ENCODE peak calls at places on chromosomes 2 and 18, in nine cellular contexts. R is psoas muscle, I is left ventricle myocardium inferior, H is PC-3, A is adrenal gland, T is SK-N-SH, U is right atrium auricular region, L is cardiac muscle cell, B is mammary epithelial cell. X is an unnamed sample. For H3K4me1, the result is how much of the 10 kb centered on the place peaks cover.

GRCh38 chr2:236042087-236042486 is 126.1 kb downstream of the GBX2 start:
- DNase-seq in I (no peak), T (no peak), A (no peak), H (no peak), R (no peak), B (no peak), L (no peak), U (no peak), X (no peak)

GRCh38 chr2:109377976-109378375 is 235.8 kb downstream of the SEPTIN10 start:
- DNase-seq in T (no peak), A (no peak), U (peak), R (peak), I (no peak), L (no peak), B (no peak), H (no peak), X (no peak)

GRCh38 chr2:167783266-167784070 is 463.9 kb downstream of the STK39 start:
- DNase-seq in L (peak), R (peak), U (no peak), T (peak), A (no peak), I (no peak), B (peak), H (no peak), X (no peak)

GRCh38 chr2:174711206-174711605 is 53.1 kb downstream of the CHRNA1 start:
- DNase-seq in H (no peak), R (no peak), A (no peak), I (no peak), U (no peak), T (peak), L (no peak), B (no peak), X (no peak)

GRCh38 chr2:212686285-212686895 is 147.8 kb upstream of the ERBB4 start:
- DNase-seq in U (peak), T (peak), L (peak), I (peak), H (peak), A (peak), B (peak), R (peak), X (peak)

GRCh38 chr18:13614701-13615288 is 111.6 kb downstream of the FAM210A start:
- DNase-seq in B (no peak), I (no peak), H (no peak), L (no peak), A (no peak), T (no peak), U (peak), R (peak), X (peak)

GRCh38 chr2:19508-19907 is 26.8 kb downstream of the FAM110C start:
- DNase-seq in H (no peak), B (no peak), R (no peak), A (no peak), U (no peak), T (no peak), I (no peak), L (no peak), X (no peak)

GRCh38 chr18:48843162-48843561 is 107.6 kb downstream of the SMAD7 start:
- DNase-seq in R (peak), A (no peak), L (no peak), B (no peak), I (no peak), U (no peak), H (no peak), T (no peak), X (no peak)

GRCh38 chr2:138115664-138116063 is 151.4 kb downstream of the HNMT start:
- DNase-seq in I (no peak), B (peak), H (peak), T (no peak), U (no peak), L (no peak), R (no peak), A (no peak), X (peak)

GRCh38 chr2:177883177-177883576 is 189.4 kb downstream of the PDE11A start:
- DNase-seq in L (no peak), B (no peak), A (no peak), U (no peak), T (no peak), H (no peak), R (no peak), I (no peak), X (no peak)

GRCh38 chr2:17441055-17441771 is 77.0 kb downstream of the RAD51AP2 start:
- DNase-seq in U (no peak), T (no peak), H (no peak), I (no peak), B (no peak), R (no peak), L (no peak), A (no peak), X (no peak)

GRCh38 chr2:17753803-17754663 is at the start of the genes GEN1 and SMC6:
- DNase-seq in R (peak), A (peak), T (peak), B (peak), L (peak), U (peak), I (peak), H (peak), X (peak)

GRCh38 chr18:37566479-37567060 is 972 bp upstream of the CELF4 start:
- DNase-seq in R (no peak), A (no peak), T (peak), H (no peak), U (no peak), I (no peak), B (no peak), L (peak), X (peak)

GRCh38 chr2:127516031-127516430 is 10.3 kb downstream of the IWS1 start:
- DNase-seq in L (no peak), H (no peak), R (peak), I (peak), B (peak), T (no peak), A (no peak), U (peak), X (no peak)

GRCh38 chr18:74996055-74996454 is 212.9 kb downstream of the PTGR3 start:
- DNase-seq in U (no peak), B (no peak), H (no peak), L (no peak), T (no peak), R (no peak), A (no peak), I (no peak), X (peak)

GRCh38 chr18:63216497-63216896 is 103.1 kb downstream of the BCL2 start:
- DNase-seq in A (no peak), U (no peak), H (no peak), R (no peak), L (no peak), T (no peak), B (no peak), I (no peak), X (no peak)

GRCh38 chr18:41922171-41922570 is 32.9 kb upstream of the PIK3C3 start:
- DNase-seq in B (no peak), A (no peak), H (no peak), I (no peak), L (no peak), U (no peak), T (no peak), R (no peak), X (no peak)

GRCh38 chr2:31429759-31430438 is 15.4 kb upstream of the XDH start:
- DNase-seq in T (no peak), H (peak), I (no peak), B (peak), A (no peak), U (no peak), R (no peak), L (no peak), X (no peak)

GRCh38 chr18:8359076-8359475 is 250.2 kb upstream of the RAB12 start:
- DNase-seq in L (no peak), U (no peak), I (no peak), H (no peak), T (no peak), B (no peak), R (no peak), A (no peak), X (no peak)

GRCh38 chr2:206211657-206212255 is 52.1 kb downstream of the EEF1B2 start:
- DNase-seq in R (no peak), L (no peak), U (no peak), A (peak), T (no peak), I (no peak), H (peak), B (peak), X (no peak)

GRCh38 chr18:22441638-22442037 is 23.9 kb upstream of the CTAGE1 start:
- DNase-seq in H (no peak), T (no peak), L (no peak), I (no peak), U (no peak), A (no peak), R (no peak), B (no peak), X (no peak)

GRCh38 chr2:207459990-207460757 is 69.6 kb upstream of the CREB1 start:
- DNase-seq in U (no peak), H (no peak), T (no peak), I (no peak), A (no peak), R (no peak), L (no peak), B (no peak), X (no peak)

GRCh38 chr2:187544371-187545080 is 9.7 kb downstream of the TFPI start:
- DNase-seq in U (peak), H (peak), B (no peak), T (no peak), L (no peak), I (no peak), A (no peak), R (peak), X (no peak)

GRCh38 chr2:164515746-164516145 is 105.5 kb downstream of the GRB14 start:
- DNase-seq in A (no peak), B (no peak), I (no peak), L (no peak), R (no peak), T (no peak), U (no peak), H (no peak), X (no peak)

GRCh38 chr2:136693966-136694365 is 71.4 kb upstream of the THSD7B start:
- DNase-seq in A (no peak), U (no peak), L (no peak), R (no peak), H (no peak), T (peak), B (no peak), I (no peak), X (no peak)

GRCh38 chr2:96831679-96832078 is 12.1 kb downstream of the ANKRD23 start:
- DNase-seq in A (peak), H (no peak), L (no peak), I (no peak), B (no peak), U (no peak), T (no peak), R (no peak), X (no peak)

GRCh38 chr2:12469053-12469625 is 247.6 kb upstream of the TRIB2 start:
- DNase-seq in B (no peak), L (no peak), R (no peak), H (no peak), U (no peak), I (no peak), A (no peak), T (no peak), X (no peak)

GRCh38 chr2:176493221-176493825 is 224.1 kb downstream of the MTX2 start:
- DNase-seq in L (no peak), R (no peak), I (no peak), U (no peak), B (no peak), T (no peak), H (no peak), A (no peak), X (peak)

GRCh38 chr18:21179590-21180220 is 62.3 kb upstream of the GREB1L start:
- DNase-seq in B (peak), H (peak), R (no peak), I (no peak), L (peak), A (peak), T (peak), U (no peak), X (peak)

GRCh38 chr2:230906471-230907230 is 18.4 kb downstream of the GPR55 start:
- DNase-seq in L (peak), B (no peak), H (no peak), I (no peak), T (no peak), U (no peak), R (no peak), A (no peak), X (no peak)

GRCh38 chr2:54728669-54729120 is 5.2 kb downstream of the EML6 start:
- DNase-seq in B (peak), T (no peak), I (no peak), A (peak), R (no peak), L (no peak), H (peak), U (no peak), X (no peak)

GRCh38 chr2:31205613-31206012 is 11.7 kb downstream of the CAPN14 start:
- DNase-seq in L (no peak), H (no peak), I (no peak), A (no peak), R (no peak), U (no peak), T (no peak), B (no peak), X (no peak)

GRCh38 chr18:45291616-45292612 is 323.4 kb upstream of the SLC14A2 start:
- DNase-seq in R (no peak), T (peak), U (no peak), L (no peak), H (no peak), B (peak), I (no peak), A (no peak), X (peak)

GRCh38 chr2:40095003-40095402 is 315.9 kb upstream of the THUMPD2 start:
- DNase-seq in B (peak), T (no peak), A (no peak), R (no peak), L (no peak), I (no peak), U (no peak), H (peak), X (peak)

DNA sequence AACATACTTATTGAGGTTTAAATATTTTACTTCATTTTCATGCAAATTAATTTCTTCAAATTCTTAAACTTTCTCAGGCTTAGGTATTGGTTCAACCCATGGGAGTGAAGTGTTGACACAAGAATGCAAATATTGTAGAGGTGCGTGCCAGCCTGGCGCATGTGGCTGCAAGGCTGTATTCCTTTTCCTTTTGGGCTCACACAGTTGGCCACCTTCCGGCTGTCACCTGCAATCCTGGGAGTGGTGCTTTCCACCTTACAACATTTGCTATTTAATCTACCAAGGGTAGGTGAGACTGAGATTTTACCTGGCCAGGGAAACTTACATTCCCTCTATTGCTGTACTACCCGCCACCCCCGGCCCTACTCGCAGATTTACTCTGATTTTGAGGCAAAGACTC is 141.1 kb downstream of the DCC start:
- DNase-seq in U (no peak), R (no peak), T (no peak), B (no peak), A (no peak), H (no peak), L (no peak), I (no peak), X (no peak)
- H3K4me1 ChIP-seq in U (under half), R (under half), T (under half), B (under half), A (under half), H (under half), L (under half), I (under half), X (under half)

GRCh38 chr2:115168457-115168856 is 726.0 kb downstream of the DPP10 start:
- DNase-seq in L (no peak), B (no peak), R (no peak), H (no peak), T (no peak), A (no peak), I (no peak), U (no peak), X (no peak)

GRCh38 chr2:115162454-115163293 is 720.2 kb downstream of the DPP10 start:
- DNase-seq in I (no peak), U (no peak), L (peak), T (peak), A (peak), B (no peak), H (no peak), R (peak), X (no peak)

GRCh38 chr2:115163572-115163971 is 721.1 kb downstream of the DPP10 start:
- DNase-seq in R (no peak), L (no peak), A (no peak), B (no peak), U (no peak), H (no peak), I (no peak), T (peak), X (no peak)

GRCh38 chr2:115161531-115162453 is 719.4 kb downstream of the DPP10 start:
- DNase-seq in T (peak), R (peak), I (no peak), L (peak), B (no peak), A (peak), H (no peak), U (no peak), X (no peak)

DNA sequence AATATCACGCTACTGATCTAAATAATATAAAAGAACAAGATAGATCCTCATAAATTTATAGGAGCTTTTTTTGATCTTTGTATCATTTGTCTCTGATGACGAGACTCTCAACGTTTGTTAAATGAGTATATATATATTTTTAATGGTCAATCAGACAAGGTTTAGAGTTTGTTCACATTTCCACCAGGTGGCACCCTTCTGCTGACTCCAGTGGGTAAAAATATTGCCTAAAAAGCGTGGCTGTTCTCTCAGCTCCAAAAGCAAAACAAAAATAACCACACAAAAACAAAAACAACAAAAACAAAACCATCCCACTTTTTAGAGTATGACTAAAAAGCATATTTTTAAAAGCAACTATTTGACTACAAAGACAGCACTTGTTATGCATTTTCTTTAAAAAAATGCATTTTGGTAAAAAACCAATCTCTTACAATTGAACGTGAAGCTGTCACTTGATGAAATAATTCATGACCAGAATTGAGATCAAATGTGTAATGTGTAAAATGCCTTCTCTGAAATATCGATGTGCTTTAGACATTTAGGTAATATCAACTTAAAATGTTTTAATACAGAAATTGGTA is 723.2 kb downstream of the DPP10 start:
- DNase-seq in T (peak), B (peak), H (peak), I (no peak), A (peak), U (no peak), R (no peak), L (peak), X (peak)
- TF ChIP-seq CTCF in T (peak), B (peak), H (peak), I (peak), A (peak), U (no peak), R (no peak), L (peak), X (peak)

DNA sequence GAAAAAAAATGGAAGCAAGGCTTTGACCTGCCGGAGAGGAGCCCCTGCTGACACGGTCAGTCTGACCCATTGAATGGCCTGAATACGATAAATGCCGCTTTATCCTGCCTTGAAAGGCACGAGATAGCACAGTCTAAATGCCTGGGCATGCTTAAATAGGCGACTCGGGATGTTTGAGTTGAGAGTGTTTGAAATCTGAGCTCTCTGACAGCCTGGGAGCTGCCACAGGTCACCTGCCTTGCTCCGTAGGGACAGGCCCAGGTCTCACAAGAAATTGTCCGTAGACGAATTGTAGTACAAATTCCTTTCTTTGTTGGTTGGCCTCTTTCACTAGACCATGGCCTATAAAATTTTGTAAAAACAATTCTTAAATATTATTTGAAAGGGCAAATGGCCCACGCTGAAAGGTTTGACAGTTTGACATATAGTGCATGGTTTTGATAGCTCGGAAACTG is 72.8 kb downstream of the MEIS1 start:
- DNase-seq in I (no peak), H (no peak), B (no peak), U (no peak), T (no peak), A (no peak), R (no peak), L (peak), X (no peak)
- H3K4me1 ChIP-seq in I (under half), H (under half), B (under half), U (under half), T (under half), A (half or more), R (under half), L (half or more), X (under half)

DNA sequence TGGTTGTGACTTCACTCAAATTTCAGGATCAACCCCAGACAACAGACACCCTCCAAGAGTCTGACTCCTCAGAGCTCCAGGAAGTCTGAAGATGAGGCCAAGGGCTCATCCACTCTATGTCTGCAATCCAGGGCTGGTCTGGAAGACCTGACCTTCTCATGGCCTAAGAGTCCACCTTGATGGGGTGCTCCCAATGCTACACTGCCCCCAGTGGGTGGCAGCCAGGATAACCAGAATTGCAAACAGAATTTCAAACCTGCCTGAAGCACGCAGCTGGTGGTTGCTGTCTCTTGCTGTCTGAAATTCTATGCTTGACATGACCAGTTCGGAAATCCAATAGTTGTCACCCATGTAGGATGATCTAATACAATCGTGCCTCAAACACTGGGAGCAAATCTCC is 96.0 kb downstream of the UXS1 start:
- DNase-seq in I (no peak), L (peak), R (no peak), A (no peak), U (no peak), T (peak), B (no peak), H (peak), X (no peak)
- TF ChIP-seq CTCF in I (peak), L (peak), R (peak), A (peak), U (no peak), T (peak), B (peak), H (peak), X (peak)

DNA sequence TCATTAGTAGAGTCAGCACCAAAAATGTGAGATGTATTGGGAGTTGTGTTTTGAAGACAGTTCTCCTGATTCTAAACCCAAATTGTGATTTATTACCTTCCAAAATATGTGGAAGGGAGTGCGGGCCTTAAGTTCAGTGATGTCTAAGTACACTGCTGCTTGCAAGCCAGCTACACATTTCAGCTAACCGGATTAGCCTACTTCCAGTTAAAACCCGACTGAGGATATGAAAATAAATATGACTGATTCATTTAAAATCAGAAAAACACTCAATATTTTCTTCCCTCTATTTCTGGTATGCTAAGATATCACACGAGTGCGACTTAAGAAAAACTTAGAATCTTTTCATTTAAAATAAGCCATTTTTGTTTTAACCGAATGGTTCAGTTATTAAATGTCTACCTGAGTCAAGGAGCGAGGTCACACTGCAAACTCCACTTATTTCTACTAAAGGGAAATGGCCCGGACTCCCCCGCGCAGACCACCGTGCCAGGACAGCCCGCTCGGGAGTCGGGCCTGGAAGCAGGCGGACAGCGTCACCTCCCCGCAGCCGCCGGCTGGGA is 811 bp downstream of the FHL2 start:
- DNase-seq in I (no peak), L (no peak), A (no peak), R (no peak), H (no peak), B (no peak), U (peak), T (no peak), X (no peak)
- H3K4me1 ChIP-seq in I (half or more), L (under half), A (under half), R (under half), H (under half), B (under half), U (under half), T (under half), X (under half)

X was measured in A673.